ENCODE peak calls at places on chromosomes 1 and 21, in four cellular contexts. S is T-cell, J is EH, W is uterus. F is an unnamed sample.
A peak's percentile ranks its signal among the peaks of the same experiment; 100 is the strongest.

GRCh38 chr1:53581476-53581875 is 122.3 kb downstream of the DMRTB1 start:
- DNase-seq in S (no peak), J (no peak), W (peak; percentile 1), F (no peak)

GRCh38 chr1:226069818-226070489 is 7.4 kb downstream of the H3-3A start:
- DNase-seq in S (no peak), J (no peak), W (no peak), F (no peak)

GRCh38 chr1:39690943-39691382 is 270 bp downstream of the HPCAL4 start:
- DNase-seq in S (no peak), J (no peak), W (no peak), F (no peak)

GRCh38 chr21:45615145-45615711 is 28.3 kb upstream of the PCBP3 start:
- DNase-seq in S (peak; percentile 94), J (peak; percentile 29), W (no peak), F (no peak)

GRCh38 chr21:33964706-33965325 is 49.2 kb upstream of the ATP5PO start:
- DNase-seq in S (no peak), J (peak; percentile 77), W (no peak), F (no peak)

GRCh38 chr1:112699425-112700144 is 7.3 kb downstream of the RHOC start:
- DNase-seq in S (no peak), J (no peak), W (no peak), F (no peak)

GRCh38 chr1:201450721-201451291 is 18.2 kb downstream of the PHLDA3 start:
- DNase-seq in S (no peak), J (peak; percentile 77), W (peak; percentile 83), F (peak; percentile 78)

GRCh38 chr1:76300556-76300955 is 226.0 kb downstream of the ST6GALNAC3 start:
- DNase-seq in S (no peak), J (no peak), W (no peak), F (no peak)

GRCh38 chr1:155473422-155473821 is 89.2 kb downstream of the ASH1L start:
- DNase-seq in S (no peak), J (no peak), W (no peak), F (no peak)

GRCh38 chr1:231806623-231807470 is 180.3 kb downstream of the DISC1 start:
- DNase-seq in S (no peak), J (peak; percentile 50), W (no peak), F (peak; percentile 79)

GRCh38 chr1:5516756-5517155 is 475.5 kb downstream of the NPHP4 start:
- DNase-seq in S (no peak), J (no peak), W (no peak), F (no peak)

GRCh38 chr1:53959664-53960250 is 13.6 kb downstream of the LRRC42 start:
- DNase-seq in S (no peak), J (peak; percentile 35), W (no peak), F (no peak)

GRCh38 chr1:20063861-20064292 is 6.1 kb upstream of the PLA2G5 start:
- DNase-seq in S (no peak), J (peak; percentile 89), W (no peak), F (no peak)

GRCh38 chr1:234611153-234611798 is 1.3 kb upstream of the IRF2BP2 start:
- DNase-seq in S (no peak), J (peak; percentile 87), W (peak; percentile 63), F (peak; percentile 72)

GRCh38 chr1:10338047-10338446 is 60.8 kb upstream of the PGD start:
- DNase-seq in S (no peak), J (peak; percentile 54), W (peak; percentile 28), F (peak; percentile 86)

GRCh38 chr1:238642231-238642630 is 744.1 kb upstream of the CHRM3 start:
- DNase-seq in S (no peak), J (peak; percentile 69), W (no peak), F (no peak)

GRCh38 chr21:43726686-43727570 is 8.0 kb downstream of the PDXK start:
- DNase-seq in S (no peak), J (no peak), W (no peak), F (peak; percentile 38)

GRCh38 chr1:85448358-85448757 is 16.6 kb downstream of the DDAH1 start:
- DNase-seq in S (no peak), J (peak; percentile 75), W (no peak), F (no peak)

GRCh38 chr1:227803933-227804332 is 11.5 kb upstream of the PRSS38 start:
- DNase-seq in S (no peak), J (no peak), W (no peak), F (no peak)

GRCh38 chr1:196538473-196538872 is 69.8 kb downstream of the KCNT2 start:
- DNase-seq in S (no peak), J (no peak), W (no peak), F (peak; percentile 14)

GRCh38 chr1:156527584-156527983 is 27.0 kb upstream of the MEF2D start:
- DNase-seq in S (no peak), J (no peak), W (no peak), F (no peak)